ENCODE peak calls at places on chromosomes 3 and 15, in ten cellular contexts. G, Y, T, E, W, F, S, C, K and R are unnamed samples.

GRCh38 chr3:143363276-143363675 is 243.7 kb downstream of the CHST2 start:
- DNase-seq in G (peak), Y (no peak), T (no peak), E (no peak), W (no peak), F (no peak), S (no peak), C (peak), K (no peak), R (no peak)

GRCh38 chr3:170759511-170760173 is 110.4 kb downstream of the RPL22L1 start:
- DNase-seq in G (no peak), Y (no peak), T (no peak), E (no peak), W (no peak), F (no peak), S (no peak), C (no peak), K (no peak), R (no peak)

GRCh38 chr3:66113542-66113941 is 74.8 kb upstream of the MAGI1 start:
- DNase-seq in G (no peak), Y (peak), T (no peak), E (no peak), W (no peak), F (no peak), S (no peak), C (no peak), K (no peak), R (no peak)

GRCh38 chr3:65575376-65575840 is 463.3 kb downstream of the MAGI1 start:
- DNase-seq in G (peak), Y (peak), T (no peak), E (no peak), W (no peak), F (no peak), S (no peak), C (peak), K (no peak), R (no peak)

GRCh38 chr15:66196565-66196964 is 57.0 kb downstream of the MEGF11 start:
- DNase-seq in G (no peak), Y (no peak), T (no peak), E (no peak), W (no peak), F (no peak), S (no peak), C (peak), K (no peak), R (no peak)

GRCh38 chr15:89917442-89918085 is 4.8 kb upstream of the ARPIN start:
- DNase-seq in G (no peak), Y (no peak), T (no peak), E (no peak), W (no peak), F (no peak), S (no peak), C (no peak), K (no peak), R (no peak)

GRCh38 chr15:78033864-78034263 is 43.6 kb downstream of the TBC1D2B start:
- DNase-seq in G (no peak), Y (no peak), T (peak), E (no peak), W (no peak), F (no peak), S (peak), C (peak), K (no peak), R (no peak)

GRCh38 chr3:197952440-197952839 is 2.5 kb downstream of the RPL35A start:
- DNase-seq in G (no peak), Y (no peak), T (no peak), E (no peak), W (no peak), F (no peak), S (no peak), C (no peak), K (no peak), R (no peak)

GRCh38 chr3:126954141-126954845 is 28.6 kb upstream of the PLXNA1 start:
- DNase-seq in G (no peak), Y (peak), T (peak), E (no peak), W (no peak), F (peak), S (no peak), C (no peak), K (no peak), R (peak)

GRCh38 chr3:37712387-37712786 is 149.3 kb upstream of the CTDSPL start:
- DNase-seq in G (no peak), Y (no peak), T (no peak), E (no peak), W (no peak), F (no peak), S (peak), C (no peak), K (no peak), R (no peak)

GRCh38 chr3:24454862-24455261 is 39.8 kb downstream of the THRB start:
- DNase-seq in G (no peak), Y (no peak), T (no peak), E (no peak), W (no peak), F (no peak), S (no peak), C (no peak), K (no peak), R (no peak)

GRCh38 chr3:151923901-151924300 is 50.5 kb downstream of the SUCNR1 start:
- DNase-seq in G (no peak), Y (peak), T (no peak), E (no peak), W (no peak), F (no peak), S (no peak), C (no peak), K (no peak), R (no peak)

GRCh38 chr3:106610362-106610997 is 741.7 kb upstream of the CBLB start:
- DNase-seq in G (no peak), Y (peak), T (no peak), E (no peak), W (no peak), F (no peak), S (no peak), C (peak), K (no peak), R (no peak)

GRCh38 chr3:16462679-16463078 is 50.8 kb downstream of the RFTN1 start:
- DNase-seq in G (no peak), Y (no peak), T (peak), E (no peak), W (no peak), F (no peak), S (no peak), C (no peak), K (no peak), R (no peak)

GRCh38 chr15:100330629-100331215 is 11.1 kb downstream of the ADAMTS17 start:
- DNase-seq in G (no peak), Y (no peak), T (peak), E (no peak), W (no peak), F (no peak), S (no peak), C (no peak), K (peak), R (no peak)

DNA sequence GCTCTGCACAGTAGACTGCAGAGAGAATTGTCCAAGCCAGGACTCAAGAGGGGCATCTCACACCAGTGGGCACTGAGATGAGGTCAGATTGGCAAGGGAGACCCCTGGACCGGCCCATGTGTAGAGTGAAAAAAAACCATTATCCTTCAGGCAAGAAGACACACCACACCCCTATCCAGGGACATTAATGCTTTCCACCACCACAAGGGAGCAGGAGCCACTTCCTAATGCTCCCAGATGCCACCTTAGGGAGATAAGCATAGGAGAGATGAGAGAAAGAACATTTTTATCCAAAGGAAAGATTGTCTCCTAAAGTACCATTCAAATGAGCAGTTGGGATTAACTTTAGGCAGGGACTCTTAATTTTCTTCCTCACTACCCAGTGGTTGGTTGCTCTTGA is 109.6 kb upstream of the PTX3 start:
- DNase-seq in G (no peak), Y (peak), T (no peak), E (no peak), W (no peak), F (no peak), S (no peak), C (no peak), K (no peak), R (no peak)
- TF ChIP-seq CTCF in G (no peak), Y (no peak), T (no peak), E (no peak), W (no peak), F (no peak), S (no peak), C (no peak), K (no peak), R (no peak)

GRCh38 chr3:79516795-79517194 is 251.0 kb downstream of the ROBO1 start:
- DNase-seq in G (no peak), Y (no peak), T (no peak), E (no peak), W (no peak), F (no peak), S (no peak), C (peak), K (no peak), R (no peak)

GRCh38 chr3:79515072-79515471 is 252.7 kb downstream of the ROBO1 start:
- DNase-seq in G (peak), Y (no peak), T (no peak), E (no peak), W (no peak), F (no peak), S (no peak), C (peak), K (no peak), R (no peak)

GRCh38 chr3:79521221-79521848 is 246.5 kb downstream of the ROBO1 start:
- DNase-seq in G (peak), Y (peak), T (peak), E (peak), W (peak), F (no peak), S (peak), C (peak), K (peak), R (no peak)

DNA sequence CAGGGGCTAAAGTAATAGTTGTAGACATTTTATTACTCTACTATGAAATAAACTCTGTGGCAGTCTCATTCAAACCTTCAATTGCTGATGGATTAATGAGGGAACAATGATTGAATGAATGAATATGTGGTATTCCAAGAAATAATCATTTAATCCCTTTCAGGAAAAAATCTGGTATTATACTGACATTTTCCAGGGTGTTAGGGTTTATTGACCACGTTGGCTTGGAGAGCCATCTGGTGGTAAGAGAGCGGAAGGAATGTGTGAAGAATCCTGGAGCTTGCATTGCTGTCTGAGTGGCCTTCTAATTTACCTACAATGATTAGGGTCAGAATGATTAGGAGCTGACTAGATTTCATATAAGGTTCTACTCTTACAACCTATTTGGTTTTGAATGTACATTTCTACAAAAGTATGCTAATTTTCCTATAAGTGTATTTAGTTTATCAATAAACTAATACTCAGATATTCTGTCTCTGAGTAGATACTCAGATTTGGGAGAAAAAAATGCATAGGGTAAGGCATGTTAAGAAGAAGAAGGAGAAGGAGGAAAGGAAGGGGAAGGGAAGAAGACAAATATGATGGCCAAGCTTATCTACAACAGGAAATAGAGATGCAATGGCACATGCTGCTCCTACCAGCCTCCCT is 249.9 kb downstream of the ROBO1 start:
- DNase-seq in G (peak), Y (peak), T (no peak), E (peak), W (peak), F (no peak), S (no peak), C (peak), K (peak), R (peak)
- TF ChIP-seq CTCF in G (peak), Y (peak), T (no peak), E (peak), W (peak), F (no peak), S (peak), C (peak), K (peak), R (peak)

DNA sequence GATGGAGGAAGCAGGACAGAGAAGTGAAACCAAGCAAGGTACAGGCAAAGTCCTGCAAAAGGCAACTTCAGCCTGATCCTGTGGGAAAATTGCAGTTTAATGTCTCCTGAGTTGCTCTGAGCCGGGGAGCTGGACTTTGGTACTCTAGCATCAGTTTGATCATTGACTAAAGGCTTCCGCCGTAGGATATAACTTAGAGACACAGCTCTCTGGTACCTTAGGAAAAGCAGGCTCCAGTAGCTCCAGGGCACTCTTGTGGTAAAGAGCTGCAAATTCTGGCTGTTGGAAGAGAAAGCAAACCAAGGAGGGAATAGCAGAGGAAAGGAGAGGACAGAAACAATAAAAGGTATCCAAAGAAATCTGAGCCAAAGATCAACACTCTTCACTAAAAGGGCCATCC is 521.1 kb downstream of the PLOD2 start:
- DNase-seq in G (no peak), Y (no peak), T (no peak), E (no peak), W (no peak), F (no peak), S (no peak), C (no peak), K (no peak), R (no peak)
- TF ChIP-seq CTCF in G (no peak), Y (no peak), T (no peak), E (no peak), W (no peak), F (no peak), S (no peak), C (no peak), K (no peak), R (no peak)

DNA sequence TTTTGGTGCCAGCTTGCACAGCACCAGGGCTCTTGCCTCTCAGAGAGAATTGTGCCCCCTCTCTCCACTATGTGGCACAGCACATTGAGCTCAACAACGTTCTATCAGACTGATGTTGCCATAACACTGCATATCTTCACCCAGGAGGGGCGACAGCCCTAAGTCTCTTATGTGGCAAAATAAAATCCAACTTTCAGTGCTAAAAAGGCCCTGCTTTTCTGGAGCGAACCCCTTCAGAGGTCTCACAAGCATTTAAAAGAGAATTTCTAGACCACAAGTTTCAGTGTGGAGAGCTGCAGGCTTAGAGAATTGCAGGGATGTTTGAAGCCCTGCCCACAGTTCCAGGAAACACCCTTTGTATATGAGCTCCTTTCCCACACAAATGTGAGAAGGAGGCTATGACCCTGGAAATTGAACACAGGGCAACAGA is 85.5 kb downstream of the LIPC start:
- DNase-seq in G (no peak), Y (no peak), T (peak), E (no peak), W (no peak), F (no peak), S (no peak), C (no peak), K (no peak), R (no peak)
- TF ChIP-seq CTCF in G (no peak), Y (no peak), T (peak), E (no peak), W (no peak), F (no peak), S (peak), C (no peak), K (peak), R (no peak)

DNA sequence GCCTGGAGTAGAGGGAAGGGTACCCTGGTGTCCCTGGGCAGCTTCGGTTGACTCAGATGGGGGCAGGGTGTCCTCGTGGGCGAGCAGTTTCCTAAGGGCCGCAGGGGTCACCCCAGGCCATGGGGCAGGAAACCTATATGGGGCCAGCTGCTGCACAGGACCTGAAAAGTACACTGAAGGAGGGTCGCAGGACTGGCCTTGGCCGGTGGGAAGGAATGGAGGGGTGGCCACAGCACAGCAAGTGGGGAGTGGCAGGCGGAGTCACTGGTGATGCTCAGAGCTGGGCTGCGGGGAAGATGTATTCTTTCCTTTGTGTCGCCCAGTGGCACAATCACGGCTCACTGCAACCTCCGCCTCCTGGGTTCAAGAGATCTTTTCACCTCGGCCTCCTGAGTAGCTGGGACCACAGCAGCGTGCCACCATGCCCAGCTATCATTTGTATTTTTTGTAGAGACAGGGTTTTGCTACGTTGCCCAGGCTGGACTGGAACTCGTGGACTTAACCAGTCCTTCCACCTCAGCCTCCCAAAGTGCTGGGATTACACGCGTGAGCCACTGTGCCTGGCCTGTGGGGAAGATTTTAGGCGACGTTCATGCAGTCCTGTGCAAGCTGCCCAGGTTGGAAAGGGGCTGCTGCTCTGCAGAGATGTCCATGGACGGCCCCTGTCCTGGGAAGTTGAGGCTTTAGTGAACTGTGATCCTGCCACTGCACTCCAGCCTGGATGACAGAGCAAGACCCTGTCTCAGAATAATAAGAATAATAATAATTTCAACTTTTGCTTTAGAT is 57.2 kb downstream of the EFCAB12 start:
- DNase-seq in G (no peak), Y (no peak), T (no peak), E (no peak), W (no peak), F (no peak), S (no peak), C (no peak), K (no peak), R (no peak)
- TF ChIP-seq CTCF in G (no peak), Y (no peak), T (no peak), E (no peak), W (no peak), F (no peak), S (no peak), C (no peak), K (no peak), R (no peak)

GRCh38 chr15:44315773-44316465 is 27.4 kb downstream of the GOLM2 start:
- DNase-seq in G (no peak), Y (no peak), T (no peak), E (no peak), W (no peak), F (no peak), S (no peak), C (no peak), K (no peak), R (no peak)
- TF ChIP-seq CTCF in G (no peak), Y (no peak), T (no peak), E (no peak), W (no peak), F (no peak), S (no peak), C (no peak), K (no peak), R (no peak)

GRCh38 chr3:99870712-99871111 is 53.0 kb downstream of the CMSS1 start:
- DNase-seq in G (no peak), Y (no peak), T (no peak), E (no peak), W (no peak), F (no peak), S (no peak), C (no peak), K (no peak), R (no peak)

GRCh38 chr3:99866167-99866810 is 48.6 kb downstream of the CMSS1 start:
- DNase-seq in G (peak), Y (peak), T (no peak), E (no peak), W (no peak), F (no peak), S (no peak), C (peak), K (no peak), R (no peak)

GRCh38 chr3:99869621-99870020 is 52.0 kb downstream of the CMSS1 start:
- DNase-seq in G (no peak), Y (no peak), T (no peak), E (no peak), W (no peak), F (no peak), S (no peak), C (peak), K (no peak), R (no peak)

GRCh38 chr3:99867594-99868437 is 50.2 kb downstream of the CMSS1 start:
- DNase-seq in G (no peak), Y (no peak), T (no peak), E (no peak), W (no peak), F (no peak), S (no peak), C (peak), K (no peak), R (no peak)

GRCh38 chr3:99868438-99868723 is 50.7 kb downstream of the CMSS1 start:
- DNase-seq in G (no peak), Y (no peak), T (peak), E (no peak), W (no peak), F (no peak), S (no peak), C (no peak), K (peak), R (no peak)
- TF ChIP-seq CTCF in G (no peak), Y (no peak), T (no peak), E (no peak), W (no peak), F (no peak), S (no peak), C (no peak), K (no peak), R (no peak)

GRCh38 chr3:182843478-182843877 is 50.2 kb downstream of the ATP11B start:
- DNase-seq in G (no peak), Y (no peak), T (no peak), E (no peak), W (no peak), F (no peak), S (no peak), C (no peak), K (no peak), R (no peak)

GRCh38 chr3:182837855-182838454 is 44.7 kb downstream of the ATP11B start:
- DNase-seq in G (peak), Y (peak), T (no peak), E (no peak), W (no peak), F (no peak), S (peak), C (peak), K (peak), R (no peak)
- TF ChIP-seq CTCF in G (peak), Y (peak), T (peak), E (peak), W (peak), F (peak), S (peak), C (peak), K (peak), R (peak)

GRCh38 chr3:185270262-185270955 is 16.6 kb upstream of the EHHADH start:
- DNase-seq in G (peak), Y (peak), T (peak), E (peak), W (peak), F (no peak), S (peak), C (peak), K (no peak), R (peak)
- TF ChIP-seq CTCF in G (peak), Y (peak), T (peak), E (peak), W (peak), F (no peak), S (peak), C (peak), K (peak), R (peak)